ENCODE peak calls at places on chromosomes 11 and 22, in five cellular contexts. One of them, this sample, is unnamed.

GRCh38 chr22:50186181-50186731 is 543 bp downstream of the TRABD start:
- DNase-seq in mucosa of gallbladder: no peak
- DNase-seq in coronary artery: no peak
- DNase-seq in retinal pigment epithelial cell: no peak
- DNase-seq in AG09319: no peak
- DNase-seq in this sample: no peak

GRCh38 chr11:2944953-2945756 is 15.9 kb upstream of the PHLDA2 start:
- DNase-seq in retinal pigment epithelial cell: peak
- DNase-seq in coronary artery: peak
- DNase-seq in AG09319: peak
- DNase-seq in mucosa of gallbladder: peak
- DNase-seq in this sample: peak

GRCh38 chr11:118843518-118843917 is 40.2 kb upstream of the CXCR5 start:
- DNase-seq in AG09319: no peak
- DNase-seq in coronary artery: no peak
- DNase-seq in mucosa of gallbladder: no peak
- DNase-seq in retinal pigment epithelial cell: no peak
- DNase-seq in this sample: no peak

GRCh38 chr11:107844041-107844440 is 14.5 kb downstream of the SLC35F2 start:
- DNase-seq in coronary artery: peak
- DNase-seq in AG09319: no peak
- DNase-seq in retinal pigment epithelial cell: no peak
- DNase-seq in mucosa of gallbladder: no peak
- DNase-seq in this sample: peak

GRCh38 chr22:22849640-22850610 is 37.7 kb upstream of the IGLL5 start:
- DNase-seq in AG09319: no peak
- DNase-seq in retinal pigment epithelial cell: no peak
- DNase-seq in coronary artery: no peak
- DNase-seq in mucosa of gallbladder: no peak
- DNase-seq in this sample: no peak

GRCh38 chr11:118619444-118620205 is 12.2 kb downstream of the PHLDB1 start:
- DNase-seq in mucosa of gallbladder: peak
- DNase-seq in AG09319: peak
- DNase-seq in coronary artery: no peak
- DNase-seq in retinal pigment epithelial cell: peak
- DNase-seq in this sample: peak

GRCh38 chr22:26168199-26168915 is 905 bp upstream of the SEZ6L start:
- DNase-seq in AG09319: no peak
- DNase-seq in mucosa of gallbladder: no peak
- DNase-seq in retinal pigment epithelial cell: no peak
- DNase-seq in coronary artery: no peak
- DNase-seq in this sample: no peak

GRCh38 chr11:36254739-36255138 is 34.5 kb downstream of the COMMD9 start:
- DNase-seq in retinal pigment epithelial cell: peak
- DNase-seq in coronary artery: no peak
- DNase-seq in mucosa of gallbladder: no peak
- DNase-seq in AG09319: no peak
- DNase-seq in this sample: peak

GRCh38 chr11:34105957-34106504 is 602 bp downstream of the NAT10 start:
- DNase-seq in mucosa of gallbladder: no peak
- DNase-seq in retinal pigment epithelial cell: no peak
- DNase-seq in coronary artery: no peak
- DNase-seq in AG09319: no peak
- DNase-seq in this sample: no peak

GRCh38 chr22:44567846-44568493 is 69.9 kb upstream of the RTL6 start:
- DNase-seq in retinal pigment epithelial cell: no peak
- DNase-seq in coronary artery: no peak
- DNase-seq in AG09319: no peak
- DNase-seq in mucosa of gallbladder: peak
- DNase-seq in this sample: peak

GRCh38 chr22:41746563-41747400 is 47.5 kb downstream of the MEI1 start:
- DNase-seq in retinal pigment epithelial cell: peak
- DNase-seq in mucosa of gallbladder: peak
- DNase-seq in coronary artery: no peak
- DNase-seq in AG09319: peak
- DNase-seq in this sample: peak

GRCh38 chr11:12433571-12434061 is 56.2 kb downstream of the PARVA start:
- DNase-seq in AG09319: peak
- DNase-seq in coronary artery: no peak
- DNase-seq in retinal pigment epithelial cell: no peak
- DNase-seq in mucosa of gallbladder: no peak
- DNase-seq in this sample: peak

GRCh38 chr11:117231637-117232021 is 244 bp downstream of the PCSK7 start:
- DNase-seq in coronary artery: no peak
- DNase-seq in AG09319: no peak
- DNase-seq in mucosa of gallbladder: no peak
- DNase-seq in retinal pigment epithelial cell: no peak
- DNase-seq in this sample: no peak

GRCh38 chr11:114847599-114847998 is 169.3 kb downstream of the NXPE2 start:
- DNase-seq in retinal pigment epithelial cell: no peak
- DNase-seq in coronary artery: no peak
- DNase-seq in AG09319: no peak
- DNase-seq in mucosa of gallbladder: no peak
- DNase-seq in this sample: no peak

GRCh38 chr22:31287818-31288495 is 4.3 kb downstream of the PIK3IP1 start:
- DNase-seq in mucosa of gallbladder: no peak
- DNase-seq in AG09319: no peak
- DNase-seq in retinal pigment epithelial cell: no peak
- DNase-seq in coronary artery: no peak
- DNase-seq in this sample: no peak

GRCh38 chr11:69272055-69272454 is 21.9 kb upstream of the MYEOV start:
- DNase-seq in mucosa of gallbladder: no peak
- DNase-seq in coronary artery: no peak
- DNase-seq in retinal pigment epithelial cell: no peak
- DNase-seq in AG09319: no peak
- DNase-seq in this sample: no peak

GRCh38 chr11:72755794-72756285 is 3.6 kb upstream of the ARAP1 start:
- DNase-seq in retinal pigment epithelial cell: no peak
- DNase-seq in coronary artery: no peak
- DNase-seq in mucosa of gallbladder: no peak
- DNase-seq in AG09319: no peak
- DNase-seq in this sample: no peak

GRCh38 chr22:32701021-32701420 is 100.5 kb upstream of the TIMP3 start:
- DNase-seq in retinal pigment epithelial cell: peak
- DNase-seq in AG09319: no peak
- DNase-seq in mucosa of gallbladder: no peak
- DNase-seq in coronary artery: no peak
- DNase-seq in this sample: no peak

GRCh38 chr11:66322732-66323427 is 6.0 kb upstream of the CD248 start:
- DNase-seq in retinal pigment epithelial cell: no peak
- DNase-seq in mucosa of gallbladder: no peak
- DNase-seq in coronary artery: peak
- DNase-seq in AG09319: no peak
- DNase-seq in this sample: no peak

GRCh38 chr22:37489994-37490393 is 3.8 kb upstream of the MFNG start:
- DNase-seq in coronary artery: no peak
- DNase-seq in AG09319: no peak
- DNase-seq in retinal pigment epithelial cell: no peak
- DNase-seq in mucosa of gallbladder: no peak
- DNase-seq in this sample: no peak

GRCh38 chr11:8689726-8690255 is 7.2 kb downstream of the RPL27A start:
- DNase-seq in coronary artery: peak
- DNase-seq in retinal pigment epithelial cell: no peak
- DNase-seq in mucosa of gallbladder: no peak
- DNase-seq in AG09319: no peak
- DNase-seq in this sample: peak

GRCh38 chr22:45246060-45246985 is 5.6 kb upstream of the KIAA0930 start:
- DNase-seq in retinal pigment epithelial cell: peak
- DNase-seq in mucosa of gallbladder: peak
- DNase-seq in AG09319: peak
- DNase-seq in coronary artery: no peak
- DNase-seq in this sample: peak

GRCh38 chr22:48953830-48954229 is 873.8 kb downstream of the BRD1 start:
- DNase-seq in mucosa of gallbladder: no peak
- DNase-seq in AG09319: no peak
- DNase-seq in coronary artery: peak
- DNase-seq in retinal pigment epithelial cell: no peak
- DNase-seq in this sample: no peak

GRCh38 chr11:75174781-75175370 is 24.0 kb downstream of the SLCO2B1 start:
- DNase-seq in retinal pigment epithelial cell: no peak
- DNase-seq in AG09319: no peak
- DNase-seq in mucosa of gallbladder: peak
- DNase-seq in coronary artery: no peak
- DNase-seq in this sample: peak

GRCh38 chr11:36421546-36422155 is 88.4 kb downstream of the TRAF6 start:
- DNase-seq in AG09319: no peak
- DNase-seq in retinal pigment epithelial cell: no peak
- DNase-seq in coronary artery: no peak
- DNase-seq in mucosa of gallbladder: no peak
- DNase-seq in this sample: no peak

GRCh38 chr11:117720061-117720511 is 76.9 kb downstream of the DSCAML1 start:
- DNase-seq in mucosa of gallbladder: no peak
- DNase-seq in coronary artery: no peak
- DNase-seq in AG09319: no peak
- DNase-seq in retinal pigment epithelial cell: peak
- DNase-seq in this sample: no peak

GRCh38 chr11:44742470-44742869 is 15.7 kb downstream of the TSPAN18 start:
- DNase-seq in retinal pigment epithelial cell: no peak
- DNase-seq in AG09319: no peak
- DNase-seq in coronary artery: no peak
- DNase-seq in mucosa of gallbladder: no peak
- DNase-seq in this sample: no peak

GRCh38 chr11:19326499-19326898 is 85.8 kb upstream of the E2F8 start:
- DNase-seq in coronary artery: no peak
- DNase-seq in AG09319: no peak
- DNase-seq in retinal pigment epithelial cell: no peak
- DNase-seq in mucosa of gallbladder: no peak
- DNase-seq in this sample: peak

GRCh38 chr11:101296896-101297295 is 167.3 kb upstream of the PGR start:
- DNase-seq in AG09319: no peak
- DNase-seq in mucosa of gallbladder: no peak
- DNase-seq in retinal pigment epithelial cell: no peak
- DNase-seq in coronary artery: no peak
- DNase-seq in this sample: peak

GRCh38 chr11:109362059-109362458 is 59.9 kb upstream of the C11orf87 start:
- DNase-seq in coronary artery: no peak
- DNase-seq in AG09319: no peak
- DNase-seq in mucosa of gallbladder: no peak
- DNase-seq in retinal pigment epithelial cell: no peak
- DNase-seq in this sample: peak

GRCh38 chr22:50308597-50308935 is 1.1 kb upstream of the PLXNB2 start:
- DNase-seq in retinal pigment epithelial cell: no peak
- DNase-seq in mucosa of gallbladder: peak
- DNase-seq in AG09319: no peak
- DNase-seq in coronary artery: peak
- DNase-seq in this sample: peak

GRCh38 chr11:74929431-74930363 is 19.2 kb downstream of the XRRA1 start:
- DNase-seq in AG09319: peak
- DNase-seq in retinal pigment epithelial cell: peak
- DNase-seq in mucosa of gallbladder: peak
- DNase-seq in coronary artery: no peak
- DNase-seq in this sample: peak

GRCh38 chr11:122931510-122931909 is 49.0 kb downstream of the JHY start:
- DNase-seq in mucosa of gallbladder: no peak
- DNase-seq in retinal pigment epithelial cell: no peak
- DNase-seq in AG09319: no peak
- DNase-seq in coronary artery: no peak
- DNase-seq in this sample: no peak

GRCh38 chr11:10655227-10655626 is 38.3 kb downstream of the IRAG1 start:
- DNase-seq in mucosa of gallbladder: no peak
- DNase-seq in retinal pigment epithelial cell: no peak
- DNase-seq in AG09319: no peak
- DNase-seq in coronary artery: no peak
- DNase-seq in this sample: no peak

GRCh38 chr11:119093951-119094815 is 7.5 kb downstream of the DPAGT1 start:
- DNase-seq in retinal pigment epithelial cell: no peak
- DNase-seq in mucosa of gallbladder: no peak
- DNase-seq in AG09319: no peak
- DNase-seq in coronary artery: peak
- DNase-seq in this sample: peak

GRCh38 chr11:65288706-65289536 is 25.7 kb upstream of the CDC42EP2 start:
- DNase-seq in coronary artery: no peak
- DNase-seq in AG09319: peak
- DNase-seq in mucosa of gallbladder: no peak
- DNase-seq in retinal pigment epithelial cell: no peak
- DNase-seq in this sample: peak

GRCh38 chr22:37088750-37089408 is 20.6 kb downstream of the TMPRSS6 start:
- DNase-seq in mucosa of gallbladder: no peak
- DNase-seq in AG09319: no peak
- DNase-seq in retinal pigment epithelial cell: no peak
- DNase-seq in coronary artery: no peak
- DNase-seq in this sample: no peak